ENCODE peak calls at places on chromosomes 13 and 19, in seven cellular contexts. One of them, this sample, is unnamed. For H3K36me3 and H3K27me3, the result is how much of the 10 kb centered on the place peaks cover.

GRCh38 chr19:46297700-46298476 is 1.0 kb downstream of the HIF3A start:
- DNase-seq in K562: peak
- DNase-seq in adrenal gland: peak
- DNase-seq in aorta: peak
- DNase-seq in SK-N-SH: peak
- DNase-seq in stomach: peak
- DNase-seq in H7: peak
- DNase-seq in this sample: peak

GRCh38 chr13:73991884-73992283 is 142.3 kb downstream of the KLF12 start:
- DNase-seq in stomach: no peak
- DNase-seq in adrenal gland: no peak
- DNase-seq in aorta: no peak
- DNase-seq in H7: no peak
- DNase-seq in SK-N-SH: no peak
- DNase-seq in K562: no peak
- DNase-seq in this sample: no peak

GRCh38 chr13:27194209-27194608 is 22.6 kb upstream of the USP12 start:
- DNase-seq in SK-N-SH: no peak
- DNase-seq in stomach: no peak
- DNase-seq in H7: no peak
- DNase-seq in aorta: no peak
- DNase-seq in K562: no peak
- DNase-seq in adrenal gland: no peak
- DNase-seq in this sample: no peak

GRCh38 chr13:74443623-74444022 is 309.4 kb upstream of the KLF12 start:
- DNase-seq in H7: no peak
- DNase-seq in K562: no peak
- DNase-seq in adrenal gland: no peak
- DNase-seq in SK-N-SH: no peak
- DNase-seq in aorta: no peak
- DNase-seq in stomach: no peak
- DNase-seq in this sample: no peak

GRCh38 chr19:51712461-51713081 is 11.2 kb downstream of the HAS1 start:
- DNase-seq in stomach: no peak
- DNase-seq in adrenal gland: no peak
- DNase-seq in aorta: no peak
- DNase-seq in SK-N-SH: no peak
- DNase-seq in H7: peak
- DNase-seq in K562: peak
- DNase-seq in this sample: no peak

GRCh38 chr19:16402076-16402475 is 69.7 kb downstream of the EPS15L1 start:
- DNase-seq in SK-N-SH: no peak
- DNase-seq in H7: no peak
- DNase-seq in stomach: no peak
- DNase-seq in adrenal gland: no peak
- DNase-seq in K562: no peak
- DNase-seq in aorta: peak
- DNase-seq in this sample: no peak

GRCh38 chr19:28556371-28556770 is 656.6 kb downstream of the UQCRFS1 start:
- DNase-seq in K562: no peak
- DNase-seq in SK-N-SH: no peak
- DNase-seq in stomach: no peak
- DNase-seq in adrenal gland: no peak
- DNase-seq in H7: no peak
- DNase-seq in aorta: no peak
- DNase-seq in this sample: no peak

GRCh38 chr13:46593403-46593802 is 40.4 kb downstream of the LRCH1 start:
- DNase-seq in SK-N-SH: no peak
- DNase-seq in K562: no peak
- DNase-seq in adrenal gland: no peak
- DNase-seq in aorta: no peak
- DNase-seq in H7: no peak
- DNase-seq in stomach: no peak
- DNase-seq in this sample: peak

GRCh38 chr19:55241935-55242464 is 13.4 kb upstream of the TMEM86B start:
- DNase-seq in stomach: no peak
- DNase-seq in aorta: peak
- DNase-seq in K562: no peak
- DNase-seq in SK-N-SH: no peak
- DNase-seq in adrenal gland: no peak
- DNase-seq in H7: no peak
- DNase-seq in this sample: no peak

GRCh38 chr19:4967738-4968461 is 1.0 kb upstream of the KDM4B start:
- DNase-seq in adrenal gland: no peak
- DNase-seq in aorta: no peak
- DNase-seq in H7: no peak
- DNase-seq in K562: peak
- DNase-seq in stomach: no peak
- DNase-seq in SK-N-SH: no peak
- DNase-seq in this sample: no peak

GRCh38 chr13:107586216-107586615 is 629.1 kb downstream of the LIG4 start:
- DNase-seq in aorta: no peak
- DNase-seq in H7: no peak
- DNase-seq in stomach: no peak
- DNase-seq in adrenal gland: no peak
- DNase-seq in K562: no peak
- DNase-seq in SK-N-SH: no peak
- DNase-seq in this sample: no peak

GRCh38 chr13:64723735-64724134 is 2506.4 kb downstream of the PCDH9 start:
- DNase-seq in H7: no peak
- DNase-seq in adrenal gland: no peak
- DNase-seq in SK-N-SH: peak
- DNase-seq in aorta: no peak
- DNase-seq in stomach: no peak
- DNase-seq in K562: no peak
- DNase-seq in this sample: no peak

GRCh38 chr13:29125934-29126424 is 305.8 kb downstream of the MTUS2 start:
- DNase-seq in adrenal gland: no peak
- DNase-seq in aorta: no peak
- DNase-seq in H7: no peak
- DNase-seq in stomach: no peak
- DNase-seq in K562: no peak
- DNase-seq in SK-N-SH: no peak
- DNase-seq in this sample: no peak

GRCh38 chr13:23901365-23901764 is 4.1 kb upstream of the C1QTNF9B start:
- DNase-seq in adrenal gland: no peak
- DNase-seq in SK-N-SH: no peak
- DNase-seq in H7: no peak
- DNase-seq in K562: no peak
- DNase-seq in aorta: no peak
- DNase-seq in stomach: no peak
- DNase-seq in this sample: no peak

GRCh38 chr19:51470966-51471365 is 7.4 kb upstream of the CEACAM18 start:
- DNase-seq in K562: peak
- DNase-seq in adrenal gland: no peak
- DNase-seq in stomach: no peak
- DNase-seq in H7: no peak
- DNase-seq in aorta: no peak
- DNase-seq in SK-N-SH: no peak
- DNase-seq in this sample: no peak

GRCh38 chr19:5903054-5903501 is 512 bp downstream of the NDUFA11 start:
- DNase-seq in adrenal gland: no peak
- DNase-seq in stomach: no peak
- DNase-seq in H7: no peak
- DNase-seq in aorta: no peak
- DNase-seq in K562: peak
- DNase-seq in SK-N-SH: no peak
- DNase-seq in this sample: no peak

GRCh38 chr19:13100871-13101589 is 1.6 kb downstream of the LYL1 start:
- DNase-seq in adrenal gland: no peak
- DNase-seq in K562: peak
- DNase-seq in SK-N-SH: no peak
- DNase-seq in H7: peak
- DNase-seq in stomach: no peak
- DNase-seq in aorta: no peak
- DNase-seq in this sample: peak

GRCh38 chr13:27923794-27924528 is 4.2 kb downstream of the PDX1 start:
- DNase-seq in aorta: no peak
- DNase-seq in adrenal gland: no peak
- DNase-seq in H7: peak
- DNase-seq in K562: no peak
- DNase-seq in stomach: no peak
- DNase-seq in SK-N-SH: no peak
- DNase-seq in this sample: no peak

GRCh38 chr19:36030264-36031148 is 2.2 kb downstream of the CLIP3 start:
- DNase-seq in adrenal gland: no peak
- DNase-seq in SK-N-SH: peak
- DNase-seq in aorta: no peak
- DNase-seq in K562: no peak
- DNase-seq in stomach: no peak
- DNase-seq in H7: peak
- DNase-seq in this sample: no peak

GRCh38 chr19:47408156-47408938 is 11.0 kb downstream of the MEIS3 start:
- DNase-seq in aorta: no peak
- DNase-seq in H7: no peak
- DNase-seq in stomach: no peak
- DNase-seq in K562: no peak
- DNase-seq in SK-N-SH: no peak
- DNase-seq in adrenal gland: no peak
- DNase-seq in this sample: no peak

GRCh38 chr19:47413941-47414340 is 5.4 kb downstream of the MEIS3 start:
- DNase-seq in K562: no peak
- DNase-seq in aorta: no peak
- DNase-seq in SK-N-SH: no peak
- DNase-seq in stomach: no peak
- DNase-seq in H7: no peak
- DNase-seq in adrenal gland: no peak
- DNase-seq in this sample: no peak

GRCh38 chr19:47414469-47414868 is 4.9 kb downstream of the MEIS3 start:
- DNase-seq in SK-N-SH: peak
- DNase-seq in H7: peak
- DNase-seq in aorta: no peak
- DNase-seq in K562: peak
- DNase-seq in stomach: no peak
- DNase-seq in adrenal gland: no peak
- DNase-seq in this sample: no peak

GRCh38 chr19:47407417-47407774 is 11.9 kb downstream of the MEIS3 start:
- DNase-seq in H7: peak
- DNase-seq in SK-N-SH: peak
- DNase-seq in K562: no peak
- DNase-seq in adrenal gland: no peak
- DNase-seq in aorta: no peak
- DNase-seq in stomach: no peak
- DNase-seq in this sample: no peak

DNA sequence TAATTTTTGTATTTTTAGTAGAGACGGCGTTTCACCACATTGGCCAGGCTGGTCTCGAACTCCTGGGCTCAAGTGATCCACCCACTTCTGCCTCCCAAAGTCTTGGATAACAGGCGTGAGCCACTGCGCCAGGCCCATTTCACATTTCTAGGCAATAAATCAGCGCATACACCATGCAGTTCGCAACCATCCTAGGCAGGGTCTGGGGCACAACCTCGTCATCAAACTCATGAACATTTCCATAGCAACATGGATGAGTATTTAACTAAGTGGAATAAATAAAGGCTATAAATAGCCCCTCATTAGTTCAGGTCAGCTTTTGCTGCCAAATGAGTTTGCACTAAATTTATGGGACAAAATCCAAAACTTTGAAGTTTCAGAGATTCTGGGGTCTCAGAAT is 8.2 kb downstream of the MEIS3 start:
- DNase-seq in K562: no peak
- DNase-seq in aorta: no peak
- DNase-seq in SK-N-SH: no peak
- DNase-seq in stomach: no peak
- DNase-seq in H7: no peak
- DNase-seq in adrenal gland: no peak
- DNase-seq in this sample: no peak
- H3K36me3 ChIP-seq in K562: under half
- H3K36me3 ChIP-seq in aorta: under half
- H3K36me3 ChIP-seq in SK-N-SH: under half
- H3K36me3 ChIP-seq in stomach: under half
- H3K36me3 ChIP-seq in H7: under half
- H3K36me3 ChIP-seq in adrenal gland: under half
- H3K36me3 ChIP-seq in this sample: under half

DNA sequence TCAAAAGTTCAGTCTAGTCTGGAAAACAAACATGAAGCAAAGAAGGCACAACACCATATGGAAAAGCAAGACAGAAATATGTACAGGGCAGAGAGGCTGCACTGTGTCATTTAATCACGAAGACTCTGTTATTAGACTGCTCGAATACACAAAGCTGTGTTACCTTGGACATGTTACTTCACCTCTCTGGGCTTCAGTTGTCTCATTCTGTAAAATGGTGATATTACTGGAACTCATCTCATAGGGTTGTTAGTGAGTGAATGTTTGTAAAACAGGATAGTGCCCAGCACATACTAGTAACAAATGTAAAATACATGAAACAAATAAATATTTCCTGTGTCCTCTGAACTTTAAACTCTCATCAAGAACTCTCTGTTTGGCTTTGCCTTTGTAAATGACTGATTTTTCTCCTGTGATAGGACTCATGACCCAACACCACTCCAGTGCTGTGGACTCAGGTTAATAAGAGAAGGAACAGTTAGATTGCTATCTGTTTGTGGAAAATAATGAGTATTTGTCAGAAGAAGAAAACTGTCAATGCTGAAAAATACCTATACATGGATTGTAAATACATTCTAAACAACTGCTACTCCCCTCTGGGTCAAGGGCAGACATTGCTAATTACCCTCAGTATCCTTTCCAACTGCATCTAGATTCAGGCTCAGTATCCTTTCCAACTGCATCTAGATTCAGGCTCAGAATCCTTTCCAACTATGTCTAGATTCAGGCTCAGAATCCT is 62.3 kb downstream of the ZIC5 start:
- DNase-seq in aorta: no peak
- DNase-seq in adrenal gland: no peak
- DNase-seq in stomach: no peak
- DNase-seq in SK-N-SH: no peak
- DNase-seq in K562: no peak
- DNase-seq in H7: no peak
- DNase-seq in this sample: no peak
- H3K27me3 ChIP-seq in aorta: under half
- H3K27me3 ChIP-seq in adrenal gland: under half
- H3K27me3 ChIP-seq in stomach: under half
- H3K27me3 ChIP-seq in SK-N-SH: half or more
- H3K27me3 ChIP-seq in K562: under half
- H3K27me3 ChIP-seq in H7: under half
- H3K27me3 ChIP-seq in this sample: under half

DNA sequence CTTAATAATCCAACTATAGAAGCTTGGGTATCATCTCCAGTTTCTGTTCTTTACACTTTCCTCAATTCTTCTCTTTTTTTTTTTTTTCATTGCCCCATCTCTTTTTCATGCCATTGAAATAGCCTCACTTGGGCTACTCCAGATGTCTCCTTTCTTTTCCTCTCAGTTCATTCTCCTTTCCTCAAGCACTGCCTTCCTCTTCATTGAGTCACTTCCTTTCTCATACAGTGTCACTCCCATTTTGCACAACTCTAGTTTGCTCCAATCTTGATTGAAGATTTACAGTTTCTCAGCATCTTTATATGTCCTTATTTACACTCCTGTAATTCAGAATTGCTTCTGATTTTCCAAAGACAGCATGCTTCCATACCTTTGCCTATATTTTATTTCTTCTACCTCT is 61.3 kb downstream of the IPO5 start:
- DNase-seq in H7: no peak
- DNase-seq in K562: no peak
- DNase-seq in adrenal gland: no peak
- DNase-seq in SK-N-SH: no peak
- DNase-seq in stomach: no peak
- DNase-seq in aorta: no peak
- DNase-seq in this sample: no peak
- H3K36me3 ChIP-seq in H7: under half
- H3K36me3 ChIP-seq in K562: half or more
- H3K36me3 ChIP-seq in adrenal gland: under half
- H3K36me3 ChIP-seq in SK-N-SH: half or more
- H3K36me3 ChIP-seq in stomach: under half
- H3K36me3 ChIP-seq in aorta: under half
- H3K36me3 ChIP-seq in this sample: half or more

GRCh38 chr13:102152790-102153189 is 249.1 kb downstream of the FGF14 start:
- DNase-seq in SK-N-SH: no peak
- DNase-seq in H7: no peak
- DNase-seq in stomach: no peak
- DNase-seq in adrenal gland: no peak
- DNase-seq in K562: no peak
- DNase-seq in aorta: no peak
- DNase-seq in this sample: no peak
- H3K27me3 ChIP-seq in SK-N-SH: under half
- H3K27me3 ChIP-seq in H7: under half
- H3K27me3 ChIP-seq in stomach: under half
- H3K27me3 ChIP-seq in adrenal gland: under half
- H3K27me3 ChIP-seq in K562: under half
- H3K27me3 ChIP-seq in aorta: under half
- H3K27me3 ChIP-seq in this sample: under half

This sample was measured in upper lobe of left lung.